ENCODE peak calls at places on chromosome 4, in four cellular contexts. D is GM12878, G is HepG2, Y is endothelial cell of umbilical vein. B is an unnamed sample.

GRCh38 chr4:89039735-89040338 is 17.1 kb downstream of the FAM13A start:
- DNase-seq in G (no peak), Y (no peak), D (no peak), B (no peak)

GRCh38 chr4:36255575-36255974 is 11.3 kb upstream of the ARAP2 start:
- DNase-seq in G (no peak), Y (no peak), D (peak; percentile 92), B (no peak)

GRCh38 chr4:4460759-4461158 is 73.9 kb downstream of the NSG1 start:
- DNase-seq in G (no peak), D (no peak), Y (no peak), B (no peak)

GRCh38 chr4:12409507-12410190 is 981.0 kb upstream of the HS3ST1 start:
- DNase-seq in D (no peak), Y (peak; percentile 47), G (no peak), B (peak; percentile 26)

GRCh38 chr4:157204634-157205244 is 15.8 kb upstream of the GRIA2 start:
- DNase-seq in G (peak; percentile 24), D (no peak), Y (no peak), B (peak; percentile 13)

GRCh38 chr4:155077860-155078259 is 130.6 kb upstream of the NPY2R start:
- DNase-seq in Y (no peak), G (no peak), D (no peak), B (no peak)

GRCh38 chr4:148515248-148515647 is 73.0 kb upstream of the NR3C2 start:
- DNase-seq in G (no peak), D (no peak), Y (peak; percentile 94), B (peak; percentile 21)

GRCh38 chr4:40599431-40599830 is 30.2 kb downstream of the RBM47 start:
- DNase-seq in Y (no peak), G (no peak), D (no peak), B (no peak)

GRCh38 chr4:177008071-177008835 is 215.5 kb upstream of the VEGFC start:
- DNase-seq in Y (no peak), G (no peak), D (no peak), B (no peak)

GRCh38 chr4:123443401-123444297 is 47.1 kb downstream of the SPRY1 start:
- DNase-seq in G (no peak), Y (no peak), D (peak; percentile 54), B (no peak)

GRCh38 chr4:7630559-7631287 is 196.0 kb upstream of the PSAPL1 start:
- DNase-seq in G (peak; percentile 79), D (no peak), Y (no peak), B (peak; percentile 33)

GRCh38 chr4:73978886-73979285 is 2.9 kb downstream of the PF4 start:
- DNase-seq in D (no peak), G (no peak), Y (no peak), B (no peak)

GRCh38 chr4:8383016-8383415 is 57.5 kb downstream of the ACOX3 start:
- DNase-seq in G (no peak), Y (no peak), D (no peak), B (no peak)

GRCh38 chr4:54663181-54663580 is 5.4 kb downstream of the KIT start:
- DNase-seq in D (no peak), G (no peak), Y (no peak), B (no peak)

GRCh38 chr4:32499176-32499575 is 1779.0 kb downstream of the PCDH7 start:
- DNase-seq in Y (no peak), G (no peak), D (no peak), B (no peak)

GRCh38 chr4:123621072-123621705 is 224.6 kb downstream of the SPRY1 start:
- DNase-seq in D (no peak), G (no peak), Y (peak; percentile 84), B (no peak)

GRCh38 chr4:82721819-82722423 is 76.7 kb downstream of the SCD5 start:
- DNase-seq in Y (peak; percentile 38), D (no peak), G (peak; percentile 30), B (peak; percentile 10)

GRCh38 chr4:140048419-140049022 is 105.5 kb downstream of the MAML3 start:
- DNase-seq in D (no peak), Y (peak; percentile 50), G (no peak), B (no peak)

GRCh38 chr4:61500883-61501282 is 300.8 kb downstream of the ADGRL3 start:
- DNase-seq in D (no peak), Y (no peak), G (no peak), B (no peak)

GRCh38 chr4:153154010-153154975 is 50.0 kb upstream of the TRIM2 start:
- DNase-seq in Y (peak; percentile 57), G (no peak), D (no peak), B (no peak)

GRCh38 chr4:82899339-82899738 is 1.2 kb upstream of the THAP9 start:
- DNase-seq in D (no peak), G (no peak), Y (peak; percentile 45), B (no peak)

GRCh38 chr4:40149960-40150385 is 46.9 kb upstream of the RHOH start:
- DNase-seq in D (peak; percentile 79), Y (peak; percentile 66), G (peak; percentile 65), B (peak; percentile 71)

GRCh38 chr4:135917016-135917415 is 1615.3 kb downstream of the PCDH18 start:
- DNase-seq in D (no peak), G (no peak), Y (no peak), B (no peak)

GRCh38 chr4:155339588-155339987 is 37.2 kb downstream of the MAP9 start:
- DNase-seq in D (no peak), Y (no peak), G (peak; percentile 59), B (no peak)

GRCh38 chr4:77959566-77960338 is 97.1 kb downstream of the MRPL1 start:
- DNase-seq in Y (peak; percentile 55), G (peak; percentile 63), D (peak; percentile 12), B (peak; percentile 51)

GRCh38 chr4:80507077-80507476 is 171.5 kb downstream of the CFAP299 start:
- DNase-seq in D (no peak), Y (no peak), G (no peak), B (no peak)

GRCh38 chr4:89248879-89249281 is 58.7 kb downstream of the GPRIN3 start:
- DNase-seq in D (no peak), G (no peak), Y (no peak), B (no peak)

GRCh38 chr4:83221897-83222441 is 62.6 kb downstream of the COQ2 start:
- DNase-seq in D (peak; percentile 93), G (no peak), Y (no peak), B (no peak)

GRCh38 chr4:80471701-80472100 is 136.2 kb downstream of the CFAP299 start:
- DNase-seq in Y (no peak), D (no peak), G (no peak), B (no peak)

GRCh38 chr4:175419120-175419774 is 392.8 kb downstream of the GPM6A start:
- DNase-seq in G (peak; percentile 13), D (no peak), Y (no peak), B (peak; percentile 53)

GRCh38 chr4:168864831-168865541 is 145.1 kb downstream of the CBR4 start:
- DNase-seq in Y (no peak), G (no peak), D (no peak), B (no peak)

GRCh38 chr4:126592088-126592487 is 1040.7 kb upstream of the INTU start:
- DNase-seq in G (no peak), D (no peak), Y (no peak), B (no peak)

GRCh38 chr4:149409186-149410056 is 406.2 kb downstream of the IQCM start:
- DNase-seq in Y (no peak), D (no peak), G (no peak), B (peak; percentile 57)

GRCh38 chr4:124386648-124387047 is 325.9 kb downstream of the ANKRD50 start:
- DNase-seq in Y (peak; percentile 9), G (no peak), D (no peak), B (no peak)

DNA sequence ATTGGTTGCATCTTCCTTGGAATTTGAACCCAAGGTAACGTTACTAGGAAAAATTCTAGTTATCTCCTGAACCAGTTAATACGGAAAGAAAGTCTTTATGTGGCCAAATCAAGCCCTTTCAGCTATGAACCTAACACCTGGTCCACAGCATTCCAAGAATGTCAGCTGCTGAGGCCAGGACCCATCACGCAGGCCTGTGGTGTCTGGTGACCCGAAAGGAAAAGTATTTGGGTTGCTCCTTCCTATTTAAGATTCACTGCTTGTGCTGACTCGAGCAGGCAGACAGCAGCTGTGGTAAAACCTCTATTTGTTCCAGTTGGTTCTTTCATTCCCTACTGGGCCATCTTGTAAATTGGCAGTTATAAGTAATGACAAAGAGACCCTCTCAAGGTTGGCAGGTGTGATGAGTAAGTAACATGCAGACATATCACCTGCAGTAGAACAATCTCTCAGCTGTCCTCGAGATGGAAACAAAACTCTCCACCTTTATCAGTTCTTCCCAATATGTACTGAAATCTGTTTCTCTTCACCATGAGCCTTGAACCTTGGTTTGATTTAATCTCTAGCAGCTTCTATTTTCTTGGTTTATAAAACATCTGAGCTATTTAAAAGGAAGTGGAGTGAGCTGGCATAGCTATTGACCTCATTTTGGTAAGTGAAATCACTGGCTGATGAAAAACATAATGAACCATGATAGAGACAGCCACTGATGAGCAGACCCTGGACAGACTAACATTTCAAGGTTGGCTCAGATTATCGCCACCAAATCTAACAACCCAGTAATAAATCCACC is 182.1 kb upstream of the SMIM31 start:
- DNase-seq in D (no peak), G (no peak), Y (no peak), B (no peak)
- TF ChIP-seq EZH2 in D (no peak), G (no peak), Y (no peak), B (no peak)

DNA sequence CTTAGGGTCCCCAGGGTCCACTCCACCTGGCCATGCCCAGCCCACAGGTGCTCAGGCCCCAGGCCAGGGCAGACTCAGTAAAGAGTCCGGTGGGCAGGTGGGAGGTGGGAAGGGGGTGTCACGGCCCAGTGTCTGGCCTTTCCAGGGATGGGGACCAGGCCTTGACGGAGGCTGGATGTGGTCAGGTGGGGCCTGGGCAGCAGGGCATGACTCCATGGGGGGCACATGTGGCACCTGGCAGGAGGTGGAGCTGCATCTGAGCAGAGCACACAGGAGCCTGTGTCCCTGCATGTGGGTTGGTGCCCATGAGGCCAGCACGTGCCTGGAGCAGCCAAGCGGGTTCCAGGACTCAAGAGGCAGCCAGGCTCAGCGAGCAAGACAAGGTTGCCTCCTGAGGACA is 132.9 kb downstream of the FAM53A start:
- DNase-seq in Y (no peak), G (no peak), D (no peak), B (no peak)
- TF ChIP-seq POLR2A in Y (no peak), G (no peak), D (no peak), B (no peak)

GRCh38 chr4:182205293-182205692 is 37.9 kb upstream of the TENM3 start:
- DNase-seq in G (no peak), D (no peak), Y (no peak), B (no peak)
- TF ChIP-seq EZH2 in G (no peak), D (no peak), Y (no peak), B (no peak)

GRCh38 chr4:147104768-147105167 is 159.1 kb upstream of the TTC29 start:
- DNase-seq in G (no peak), Y (no peak), D (no peak), B (no peak)

GRCh38 chr4:147101678-147102077 is 156.0 kb upstream of the TTC29 start:
- DNase-seq in D (no peak), Y (peak; percentile 28), G (no peak), B (no peak)

GRCh38 chr4:147108409-147108808 is 162.7 kb upstream of the TTC29 start:
- DNase-seq in D (no peak), G (no peak), Y (no peak), B (no peak)

GRCh38 chr4:147102596-147102995 is 156.9 kb upstream of the TTC29 start:
- DNase-seq in G (no peak), D (no peak), Y (no peak), B (no peak)

DNA sequence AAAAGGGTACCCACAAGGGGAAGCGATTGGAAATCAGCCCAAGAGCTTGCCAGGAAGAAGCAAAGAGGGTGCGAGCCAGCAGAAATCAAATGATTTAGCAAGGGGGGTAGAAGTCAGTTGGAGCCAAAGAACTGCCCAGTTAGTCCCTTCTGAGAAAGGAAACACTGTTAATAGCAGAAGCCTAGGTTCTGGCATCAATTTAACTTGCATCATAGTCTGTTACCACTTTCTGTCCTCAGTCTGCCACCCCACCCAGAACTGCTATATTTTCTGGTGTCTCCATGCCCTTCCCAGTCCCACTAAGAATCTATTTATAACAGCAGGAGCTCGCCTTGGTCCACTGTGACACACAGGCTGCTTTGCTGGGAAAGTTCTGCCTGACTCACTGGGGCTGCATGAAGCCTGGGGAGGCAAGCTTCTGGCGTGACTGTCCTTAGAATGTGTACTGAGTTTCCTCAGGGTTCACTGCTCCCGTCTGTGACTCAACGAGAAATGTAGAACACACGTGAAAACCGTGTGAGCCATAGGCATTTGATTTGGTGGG is 157.8 kb upstream of the TTC29 start:
- DNase-seq in G (no peak), Y (peak; percentile 36), D (no peak), B (no peak)
- TF ChIP-seq POLR2A in G (no peak), Y (no peak), D (no peak), B (no peak)

B was measured in HCT116.